ENCODE peak calls at places on chromosomes 12 and 14, in ten cellular contexts. One of them, this sample, is unnamed.

GRCh38 chr12:110538869-110539622 is 36.9 kb downstream of the RAD9B start:
- DNase-seq in breast epithelium: no peak
- DNase-seq in tibial artery: no peak
- DNase-seq in CD4-positive, CD25-positive, alpha-beta regulatory T cell: no peak
- DNase-seq in K562: no peak
- DNase-seq in MM.1S: no peak
- DNase-seq in right atrium auricular region: no peak
- DNase-seq in effector memory CD4-positive, alpha-beta T cell: no peak
- DNase-seq in naive thymus-derived CD4-positive, alpha-beta T cell: no peak
- DNase-seq in neural progenitor cell: no peak
- DNase-seq in this sample: no peak

GRCh38 chr12:46944104-46944503 is 118.3 kb upstream of the SLC38A4 start:
- DNase-seq in naive thymus-derived CD4-positive, alpha-beta T cell: no peak
- DNase-seq in MM.1S: peak; percentile 83
- DNase-seq in tibial artery: no peak
- DNase-seq in neural progenitor cell: no peak
- DNase-seq in CD4-positive, CD25-positive, alpha-beta regulatory T cell: no peak
- DNase-seq in effector memory CD4-positive, alpha-beta T cell: no peak
- DNase-seq in right atrium auricular region: no peak
- DNase-seq in K562: no peak
- DNase-seq in breast epithelium: no peak
- DNase-seq in this sample: no peak

GRCh38 chr12:40138526-40138925 is 32.6 kb upstream of the SLC2A13 start:
- DNase-seq in K562: no peak
- DNase-seq in CD4-positive, CD25-positive, alpha-beta regulatory T cell: no peak
- DNase-seq in tibial artery: no peak
- DNase-seq in MM.1S: no peak
- DNase-seq in naive thymus-derived CD4-positive, alpha-beta T cell: no peak
- DNase-seq in right atrium auricular region: no peak
- DNase-seq in neural progenitor cell: no peak
- DNase-seq in effector memory CD4-positive, alpha-beta T cell: no peak
- DNase-seq in breast epithelium: no peak
- DNase-seq in this sample: no peak

GRCh38 chr12:16385779-16386646 is 38.6 kb downstream of the MGST1 start:
- DNase-seq in effector memory CD4-positive, alpha-beta T cell: no peak
- DNase-seq in MM.1S: no peak
- DNase-seq in CD4-positive, CD25-positive, alpha-beta regulatory T cell: no peak
- DNase-seq in naive thymus-derived CD4-positive, alpha-beta T cell: no peak
- DNase-seq in K562: no peak
- DNase-seq in breast epithelium: peak; percentile 20
- DNase-seq in right atrium auricular region: no peak
- DNase-seq in tibial artery: no peak
- DNase-seq in neural progenitor cell: peak; percentile 71
- DNase-seq in this sample: no peak

GRCh38 chr14:39102265-39102968 is 618 bp downstream of the SEC23A start:
- DNase-seq in CD4-positive, CD25-positive, alpha-beta regulatory T cell: no peak
- DNase-seq in MM.1S: no peak
- DNase-seq in naive thymus-derived CD4-positive, alpha-beta T cell: peak; percentile 12
- DNase-seq in neural progenitor cell: no peak
- DNase-seq in tibial artery: no peak
- DNase-seq in right atrium auricular region: no peak
- DNase-seq in breast epithelium: no peak
- DNase-seq in effector memory CD4-positive, alpha-beta T cell: no peak
- DNase-seq in K562: no peak
- DNase-seq in this sample: no peak

GRCh38 chr12:78418919-78419318 is 445.7 kb upstream of the SYT1 start:
- DNase-seq in K562: no peak
- DNase-seq in breast epithelium: no peak
- DNase-seq in tibial artery: no peak
- DNase-seq in CD4-positive, CD25-positive, alpha-beta regulatory T cell: no peak
- DNase-seq in right atrium auricular region: no peak
- DNase-seq in neural progenitor cell: no peak
- DNase-seq in MM.1S: peak; percentile 76
- DNase-seq in effector memory CD4-positive, alpha-beta T cell: no peak
- DNase-seq in naive thymus-derived CD4-positive, alpha-beta T cell: no peak
- DNase-seq in this sample: no peak

GRCh38 chr12:116397148-116397547 is 119.7 kb upstream of the MED13L start:
- DNase-seq in effector memory CD4-positive, alpha-beta T cell: no peak
- DNase-seq in K562: no peak
- DNase-seq in breast epithelium: no peak
- DNase-seq in MM.1S: no peak
- DNase-seq in right atrium auricular region: no peak
- DNase-seq in naive thymus-derived CD4-positive, alpha-beta T cell: no peak
- DNase-seq in tibial artery: no peak
- DNase-seq in CD4-positive, CD25-positive, alpha-beta regulatory T cell: no peak
- DNase-seq in neural progenitor cell: no peak
- DNase-seq in this sample: no peak

GRCh38 chr14:90109858-90110257 is 48.1 kb downstream of the KCNK13 start:
- DNase-seq in MM.1S: no peak
- DNase-seq in tibial artery: no peak
- DNase-seq in breast epithelium: no peak
- DNase-seq in naive thymus-derived CD4-positive, alpha-beta T cell: no peak
- DNase-seq in effector memory CD4-positive, alpha-beta T cell: no peak
- DNase-seq in right atrium auricular region: no peak
- DNase-seq in neural progenitor cell: peak; percentile 29
- DNase-seq in K562: no peak
- DNase-seq in CD4-positive, CD25-positive, alpha-beta regulatory T cell: no peak
- DNase-seq in this sample: no peak

GRCh38 chr12:99847936-99848335 is 136.8 kb downstream of the ANKS1B start:
- DNase-seq in MM.1S: no peak
- DNase-seq in neural progenitor cell: no peak
- DNase-seq in right atrium auricular region: no peak
- DNase-seq in effector memory CD4-positive, alpha-beta T cell: no peak
- DNase-seq in K562: no peak
- DNase-seq in tibial artery: no peak
- DNase-seq in breast epithelium: no peak
- DNase-seq in CD4-positive, CD25-positive, alpha-beta regulatory T cell: no peak
- DNase-seq in naive thymus-derived CD4-positive, alpha-beta T cell: no peak
- DNase-seq in this sample: no peak

GRCh38 chr14:99535908-99536778 is 54.9 kb downstream of the CCNK start:
- DNase-seq in K562: no peak
- DNase-seq in breast epithelium: no peak
- DNase-seq in effector memory CD4-positive, alpha-beta T cell: no peak
- DNase-seq in neural progenitor cell: no peak
- DNase-seq in CD4-positive, CD25-positive, alpha-beta regulatory T cell: no peak
- DNase-seq in tibial artery: no peak
- DNase-seq in naive thymus-derived CD4-positive, alpha-beta T cell: no peak
- DNase-seq in MM.1S: no peak
- DNase-seq in right atrium auricular region: no peak
- DNase-seq in this sample: no peak

GRCh38 chr14:99534333-99534732 is 53.1 kb downstream of the CCNK start:
- DNase-seq in tibial artery: no peak
- DNase-seq in MM.1S: no peak
- DNase-seq in effector memory CD4-positive, alpha-beta T cell: no peak
- DNase-seq in neural progenitor cell: peak; percentile 72
- DNase-seq in K562: no peak
- DNase-seq in CD4-positive, CD25-positive, alpha-beta regulatory T cell: no peak
- DNase-seq in breast epithelium: no peak
- DNase-seq in naive thymus-derived CD4-positive, alpha-beta T cell: no peak
- DNase-seq in right atrium auricular region: no peak
- DNase-seq in this sample: no peak

GRCh38 chr14:99535448-99535847 is 54.2 kb downstream of the CCNK start:
- DNase-seq in right atrium auricular region: no peak
- DNase-seq in naive thymus-derived CD4-positive, alpha-beta T cell: no peak
- DNase-seq in MM.1S: no peak
- DNase-seq in K562: no peak
- DNase-seq in breast epithelium: no peak
- DNase-seq in effector memory CD4-positive, alpha-beta T cell: no peak
- DNase-seq in CD4-positive, CD25-positive, alpha-beta regulatory T cell: no peak
- DNase-seq in neural progenitor cell: no peak
- DNase-seq in tibial artery: no peak
- DNase-seq in this sample: no peak

GRCh38 chr14:99537399-99537798 is 56.2 kb downstream of the CCNK start:
- DNase-seq in breast epithelium: no peak
- DNase-seq in neural progenitor cell: peak; percentile 43
- DNase-seq in right atrium auricular region: no peak
- DNase-seq in naive thymus-derived CD4-positive, alpha-beta T cell: no peak
- DNase-seq in tibial artery: no peak
- DNase-seq in K562: no peak
- DNase-seq in MM.1S: no peak
- DNase-seq in effector memory CD4-positive, alpha-beta T cell: no peak
- DNase-seq in CD4-positive, CD25-positive, alpha-beta regulatory T cell: no peak
- DNase-seq in this sample: no peak

DNA sequence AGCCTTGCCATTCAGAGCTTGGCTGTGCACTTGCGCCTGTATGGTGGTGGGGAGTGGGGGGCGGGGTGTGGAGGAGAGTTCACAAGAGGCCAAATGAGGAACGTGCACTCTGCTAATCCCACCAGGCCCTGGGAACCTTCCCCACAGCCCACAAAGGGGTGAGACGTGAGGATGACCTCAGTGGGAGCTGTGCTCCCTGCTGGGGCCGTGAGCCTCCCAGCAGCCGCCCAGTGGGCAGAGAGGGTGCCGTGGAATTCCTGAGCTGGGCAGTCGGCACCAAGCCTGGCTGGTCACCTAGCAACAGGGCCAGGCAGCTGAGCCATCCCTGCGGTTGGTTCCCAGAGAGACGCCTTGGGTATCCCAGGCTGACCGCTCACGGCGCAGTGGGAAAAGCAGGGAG is 53.7 kb downstream of the CCNK start:
- DNase-seq in effector memory CD4-positive, alpha-beta T cell: no peak
- DNase-seq in breast epithelium: no peak
- DNase-seq in MM.1S: no peak
- DNase-seq in neural progenitor cell: peak; percentile 71
- DNase-seq in CD4-positive, CD25-positive, alpha-beta regulatory T cell: no peak
- DNase-seq in K562: no peak
- DNase-seq in right atrium auricular region: no peak
- DNase-seq in tibial artery: no peak
- DNase-seq in naive thymus-derived CD4-positive, alpha-beta T cell: no peak
- DNase-seq in this sample: no peak
- H3K4me1 ChIP-seq in effector memory CD4-positive, alpha-beta T cell: no peaks in the 10 kb centered on the region
- H3K4me1 ChIP-seq in breast epithelium: no peaks in the 10 kb centered on the region
- H3K4me1 ChIP-seq in MM.1S: no peaks in the 10 kb centered on the region
- H3K4me1 ChIP-seq in neural progenitor cell: peaks cover 72% of the 10 kb centered on the region
- H3K4me1 ChIP-seq in CD4-positive, CD25-positive, alpha-beta regulatory T cell: no peaks in the 10 kb centered on the region
- H3K4me1 ChIP-seq in K562: no peaks in the 10 kb centered on the region
- H3K4me1 ChIP-seq in right atrium auricular region: no peaks in the 10 kb centered on the region
- H3K4me1 ChIP-seq in tibial artery: peaks cover 9% of the 10 kb centered on the region
- H3K4me1 ChIP-seq in naive thymus-derived CD4-positive, alpha-beta T cell: no peaks in the 10 kb centered on the region
- H3K4me1 ChIP-seq in this sample: no peaks in the 10 kb centered on the region

GRCh38 chr12:29212682-29213397 is 63.8 kb downstream of the FAR2 start:
- DNase-seq in right atrium auricular region: no peak
- DNase-seq in MM.1S: no peak
- DNase-seq in K562: no peak
- DNase-seq in effector memory CD4-positive, alpha-beta T cell: no peak
- DNase-seq in naive thymus-derived CD4-positive, alpha-beta T cell: no peak
- DNase-seq in neural progenitor cell: no peak
- DNase-seq in breast epithelium: no peak
- DNase-seq in CD4-positive, CD25-positive, alpha-beta regulatory T cell: no peak
- DNase-seq in tibial artery: no peak
- DNase-seq in this sample: no peak
- H3K4me1 ChIP-seq in right atrium auricular region: no peaks in the 10 kb centered on the region
- H3K4me1 ChIP-seq in MM.1S: no peaks in the 10 kb centered on the region
- H3K4me1 ChIP-seq in K562: no peaks in the 10 kb centered on the region
- H3K4me1 ChIP-seq in effector memory CD4-positive, alpha-beta T cell: no peaks in the 10 kb centered on the region
- H3K4me1 ChIP-seq in naive thymus-derived CD4-positive, alpha-beta T cell: no peaks in the 10 kb centered on the region
- H3K4me1 ChIP-seq in neural progenitor cell: no peaks in the 10 kb centered on the region
- H3K4me1 ChIP-seq in breast epithelium: no peaks in the 10 kb centered on the region
- H3K4me1 ChIP-seq in CD4-positive, CD25-positive, alpha-beta regulatory T cell: no peaks in the 10 kb centered on the region
- H3K4me1 ChIP-seq in tibial artery: no peaks in the 10 kb centered on the region
- H3K4me1 ChIP-seq in this sample: no peaks in the 10 kb centered on the region

DNA sequence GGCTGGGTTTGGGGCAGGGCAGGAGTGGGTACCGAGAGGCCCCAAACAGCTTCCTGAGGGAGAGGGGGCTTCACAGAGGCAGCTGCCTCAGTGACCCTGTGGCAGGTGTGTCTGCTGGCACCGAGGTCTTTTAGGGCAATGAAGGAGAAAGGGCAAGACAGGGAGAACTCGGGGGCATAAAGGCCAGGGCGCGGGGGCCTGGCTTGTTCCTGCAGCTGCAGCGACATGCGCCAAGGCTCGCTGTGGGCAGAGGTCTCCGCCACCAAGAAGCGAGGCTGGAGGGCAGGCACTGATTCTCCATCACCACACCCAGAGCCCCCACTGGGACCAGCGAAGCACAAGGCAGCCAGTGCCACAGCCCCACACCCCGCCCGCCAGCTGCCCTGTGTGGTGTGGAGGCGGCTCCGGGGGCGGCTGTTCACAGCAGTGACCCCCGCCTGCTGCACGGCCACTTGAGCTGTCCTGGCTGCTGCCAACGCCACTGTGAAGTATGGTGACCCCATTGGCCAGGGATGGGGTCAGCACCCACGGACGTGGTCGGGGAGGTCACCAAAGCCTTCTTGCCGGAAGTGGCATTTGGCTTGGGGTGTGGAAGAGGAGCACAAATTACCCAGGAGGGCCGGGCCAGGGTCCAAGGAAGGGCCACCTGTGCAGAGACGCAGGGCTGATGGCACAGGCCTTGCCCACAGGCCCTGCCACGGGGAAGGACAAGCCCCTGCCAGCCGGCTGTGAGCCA is 16.4 kb downstream of the BAG5 start:
- DNase-seq in breast epithelium: no peak
- DNase-seq in neural progenitor cell: no peak
- DNase-seq in MM.1S: no peak
- DNase-seq in CD4-positive, CD25-positive, alpha-beta regulatory T cell: no peak
- DNase-seq in effector memory CD4-positive, alpha-beta T cell: no peak
- DNase-seq in naive thymus-derived CD4-positive, alpha-beta T cell: no peak
- DNase-seq in K562: no peak
- DNase-seq in right atrium auricular region: no peak
- DNase-seq in tibial artery: peak; percentile 68
- DNase-seq in this sample: no peak
- H3K4me1 ChIP-seq in breast epithelium: peaks cover 48% of the 10 kb centered on the region
- H3K4me1 ChIP-seq in neural progenitor cell: peaks cover 36% of the 10 kb centered on the region
- H3K4me1 ChIP-seq in MM.1S: no peaks in the 10 kb centered on the region
- H3K4me1 ChIP-seq in CD4-positive, CD25-positive, alpha-beta regulatory T cell: no peaks in the 10 kb centered on the region
- H3K4me1 ChIP-seq in effector memory CD4-positive, alpha-beta T cell: no peaks in the 10 kb centered on the region
- H3K4me1 ChIP-seq in naive thymus-derived CD4-positive, alpha-beta T cell: no peaks in the 10 kb centered on the region
- H3K4me1 ChIP-seq in K562: no peaks in the 10 kb centered on the region
- H3K4me1 ChIP-seq in right atrium auricular region: no peaks in the 10 kb centered on the region
- H3K4me1 ChIP-seq in tibial artery: peaks cover 85% of the 10 kb centered on the region
- H3K4me1 ChIP-seq in this sample: no peaks in the 10 kb centered on the region

DNA sequence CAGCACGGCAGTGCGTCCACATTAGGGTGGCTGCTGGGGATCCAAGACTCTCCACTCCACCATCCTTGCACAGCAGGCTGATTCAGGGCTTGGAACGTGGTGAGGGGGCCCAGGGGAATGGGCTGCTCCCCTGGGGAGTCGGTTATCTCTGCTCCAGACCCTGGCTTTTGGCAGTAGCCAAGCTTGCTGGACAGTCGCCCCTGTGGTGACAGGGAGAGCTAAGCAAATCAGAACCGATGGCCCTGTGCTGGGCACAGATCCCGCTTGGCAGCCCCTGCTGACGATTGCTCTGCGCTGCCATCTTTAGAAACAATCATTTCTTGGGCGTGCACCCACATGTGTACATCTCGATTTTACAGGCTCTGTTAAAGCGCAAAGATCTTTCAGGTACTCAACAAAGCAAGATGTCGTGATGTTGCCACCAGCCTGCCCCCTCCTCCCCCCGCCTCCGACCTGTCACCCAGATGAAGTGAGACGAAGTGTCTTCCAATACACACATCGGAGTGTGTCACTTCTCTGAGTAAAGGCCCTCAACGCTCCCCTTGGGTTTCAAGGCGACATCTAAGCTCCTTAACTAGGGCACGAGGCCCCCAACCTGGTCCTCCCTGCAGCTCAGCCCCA is 55.7 kb downstream of the PITPNM2 start:
- DNase-seq in tibial artery: no peak
- DNase-seq in breast epithelium: no peak
- DNase-seq in right atrium auricular region: no peak
- DNase-seq in neural progenitor cell: no peak
- DNase-seq in naive thymus-derived CD4-positive, alpha-beta T cell: peak; percentile 11
- DNase-seq in MM.1S: no peak
- DNase-seq in CD4-positive, CD25-positive, alpha-beta regulatory T cell: no peak
- DNase-seq in K562: no peak
- DNase-seq in effector memory CD4-positive, alpha-beta T cell: no peak
- DNase-seq in this sample: no peak
- H3K4me1 ChIP-seq in tibial artery: peaks cover 42% of the 10 kb centered on the region
- H3K4me1 ChIP-seq in breast epithelium: peaks cover 26% of the 10 kb centered on the region
- H3K4me1 ChIP-seq in right atrium auricular region: no peaks in the 10 kb centered on the region
- H3K4me1 ChIP-seq in neural progenitor cell: no peaks in the 10 kb centered on the region
- H3K4me1 ChIP-seq in naive thymus-derived CD4-positive, alpha-beta T cell: no peaks in the 10 kb centered on the region
- H3K4me1 ChIP-seq in MM.1S: no peaks in the 10 kb centered on the region
- H3K4me1 ChIP-seq in CD4-positive, CD25-positive, alpha-beta regulatory T cell: no peaks in the 10 kb centered on the region
- H3K4me1 ChIP-seq in K562: peaks cover 41% of the 10 kb centered on the region
- H3K4me1 ChIP-seq in effector memory CD4-positive, alpha-beta T cell: no peaks in the 10 kb centered on the region
- H3K4me1 ChIP-seq in this sample: no peaks in the 10 kb centered on the region